ENCODE peak calls at places on chromosome 7, in five cellular contexts. B is heart right ventricle, Q is esophagus squamous epithelium, H is body of pancreas, T is GM23338. S is an unnamed sample.

GRCh38 chr7:20260219-20260618 is 43.0 kb upstream of the MACC1 start:
- DNase-seq in B (no peak), Q (no peak), H (no peak), T (no peak), S (no peak)

GRCh38 chr7:70870349-70870748 is 261.6 kb upstream of the GALNT17 start:
- DNase-seq in B (no peak), Q (no peak), H (no peak), T (no peak), S (no peak)

GRCh38 chr7:75842836-75843446 is 29.3 kb upstream of the CCL24 start:
- DNase-seq in B (no peak), Q (no peak), H (no peak), T (no peak), S (peak; percentile 44)

GRCh38 chr7:38303866-38304265 is 30.4 kb upstream of the TARP start:
- DNase-seq in B (no peak), Q (no peak), H (no peak), T (no peak), S (no peak)

GRCh38 chr7:103009466-103010219 is 65.0 kb downstream of the FBXL13 start:
- DNase-seq in B (no peak), Q (no peak), H (peak; percentile 19), T (no peak), S (no peak)

GRCh38 chr7:2106920-2107319 is 125.8 kb downstream of the MAD1L1 start:
- DNase-seq in B (peak; percentile 43), Q (no peak), H (no peak), T (no peak), S (no peak)

GRCh38 chr7:6271694-6272371 is 591 bp downstream of the CYTH3 start:
- DNase-seq in B (peak; percentile 43), Q (no peak), H (peak; percentile 31), T (no peak), S (peak; percentile 69)

GRCh38 chr7:51289608-51290370 is 26.8 kb downstream of the COBL start:
- DNase-seq in B (no peak), Q (no peak), H (no peak), T (no peak), S (no peak)

GRCh38 chr7:75850222-75850621 is 28.6 kb upstream of the RHBDD2 start:
- DNase-seq in B (no peak), Q (no peak), H (no peak), T (no peak), S (no peak)

GRCh38 chr7:149495785-149496641 is 1.6 kb downstream of the ZNF746 start:
- DNase-seq in B (peak; percentile 60), Q (no peak), H (peak; percentile 58), T (no peak), S (peak; percentile 80)

GRCh38 chr7:24555184-24555583 is 18.1 kb upstream of the PALS2 start:
- DNase-seq in B (no peak), Q (no peak), H (no peak), T (no peak), S (no peak)

GRCh38 chr7:119270045-119270464 is 1002.9 kb upstream of the KCND2 start:
- DNase-seq in B (no peak), Q (no peak), H (peak; percentile 64), T (peak; percentile 89), S (peak; percentile 33)

GRCh38 chr7:41887446-41887845 is 184.6 kb upstream of the INHBA start:
- DNase-seq in B (no peak), Q (no peak), H (no peak), T (no peak), S (no peak)

GRCh38 chr7:129947701-129948100 is 5.1 kb downstream of the UBE2H start:
- DNase-seq in B (no peak), Q (no peak), H (no peak), T (no peak), S (no peak)

GRCh38 chr7:64307254-64308018 is 6.3 kb upstream of the ZNF736 start:
- DNase-seq in B (peak; percentile 91), Q (peak; percentile 73), H (peak; percentile 92), T (peak; percentile 90), S (peak; percentile 98)

GRCh38 chr7:151380199-151381082 is 29.4 kb downstream of the WDR86 start:
- DNase-seq in B (no peak), Q (no peak), H (no peak), T (no peak), S (no peak)

GRCh38 chr7:151381333-151382078 is 28.3 kb downstream of the WDR86 start:
- DNase-seq in B (no peak), Q (no peak), H (no peak), T (peak; percentile 85), S (no peak)

GRCh38 chr7:151382079-151382885 is 27.6 kb downstream of the WDR86 start:
- DNase-seq in B (no peak), Q (no peak), H (no peak), T (peak; percentile 56), S (no peak)

GRCh38 chr7:151379534-151380198 is 30.2 kb downstream of the WDR86 start:
- DNase-seq in B (no peak), Q (no peak), H (no peak), T (peak; percentile 74), S (no peak)

DNA sequence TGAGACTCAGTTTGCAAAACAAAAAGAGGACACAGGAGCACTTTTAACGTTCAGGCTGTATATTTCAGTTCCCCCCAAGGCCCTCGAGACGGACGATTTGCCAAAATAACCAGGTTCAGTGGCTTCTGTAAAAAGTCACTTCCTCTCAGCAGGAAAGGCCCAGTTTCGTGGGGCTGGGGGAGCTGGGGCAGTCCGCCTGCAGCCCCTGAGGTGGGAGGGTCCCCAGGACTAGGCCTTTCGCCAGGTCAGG is 28.8 kb downstream of the WDR86 start:
- DNase-seq in B (no peak), Q (no peak), H (no peak), T (no peak), S (no peak)
- H3K4me3 ChIP-seq in B (no peak overlapping the region), Q (no peak overlapping the region), H (no peak overlapping the region), T (peak overlapping the region; percentile 66), S (no peak overlapping the region)

DNA sequence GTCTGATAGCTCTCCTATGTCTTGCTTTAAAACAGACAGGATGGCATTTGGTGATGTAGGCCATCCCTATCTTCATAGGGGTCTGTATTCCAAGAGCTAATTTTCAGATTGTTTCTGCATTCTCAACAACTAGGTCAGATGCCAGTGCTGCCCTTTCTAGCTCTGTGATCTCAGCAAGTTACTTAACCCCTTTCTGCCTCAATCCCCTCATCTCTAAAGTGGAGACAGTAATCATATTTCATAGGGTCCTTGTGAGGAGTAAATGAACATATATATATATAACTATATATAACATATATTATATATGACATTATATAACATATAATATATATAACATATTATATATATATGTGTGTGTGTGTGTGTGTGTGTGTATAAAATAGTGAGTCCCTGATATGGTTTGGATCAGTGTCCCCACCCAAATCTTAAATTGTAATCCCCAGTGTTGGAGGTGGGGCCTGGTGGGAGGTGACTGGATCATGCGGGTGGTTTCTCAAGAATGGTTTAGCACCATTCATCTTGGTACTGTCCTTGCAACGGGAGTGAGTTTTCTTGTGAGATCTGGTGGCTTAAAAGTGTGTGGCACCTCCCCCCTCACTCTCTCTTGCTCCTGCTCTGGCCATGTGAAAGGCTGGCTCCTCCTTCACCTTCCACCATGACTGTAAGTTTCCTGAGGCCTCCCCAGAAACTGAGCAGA is 45.2 kb downstream of the HIPK2 start:
- DNase-seq in B (no peak), Q (no peak), H (no peak), T (no peak), S (no peak)
- H3K4me1 ChIP-seq in B (peaks cover 86% of the 10 kb centered on the region), Q (peaks cover 76% of the 10 kb centered on the region), H (peaks cover 53% of the 10 kb centered on the region), T (peaks cover 9% of the 10 kb centered on the region), S (peaks cover 2% of the 10 kb centered on the region)

GRCh38 chr7:15685358-15686181 is 913 bp downstream of the MEOX2 start:
- DNase-seq in B (peak; percentile 73), Q (no peak), H (no peak), T (peak; percentile 74), S (peak; percentile 67)

GRCh38 chr7:15686957-15687644 is 618 bp upstream of the MEOX2 start:
- DNase-seq in B (peak; percentile 12), Q (no peak), H (no peak), T (peak; percentile 38), S (no peak)

GRCh38 chr7:15686209-15686956 is at the start of gene MEOX2:
- DNase-seq in B (peak; percentile 86), Q (no peak), H (no peak), T (peak; percentile 63), S (peak; percentile 85)

GRCh38 chr7:15684834-15685233 is 1.6 kb downstream of the MEOX2 start:
- DNase-seq in B (peak; percentile 24), Q (no peak), H (no peak), T (peak; percentile 39), S (peak; percentile 54)

DNA sequence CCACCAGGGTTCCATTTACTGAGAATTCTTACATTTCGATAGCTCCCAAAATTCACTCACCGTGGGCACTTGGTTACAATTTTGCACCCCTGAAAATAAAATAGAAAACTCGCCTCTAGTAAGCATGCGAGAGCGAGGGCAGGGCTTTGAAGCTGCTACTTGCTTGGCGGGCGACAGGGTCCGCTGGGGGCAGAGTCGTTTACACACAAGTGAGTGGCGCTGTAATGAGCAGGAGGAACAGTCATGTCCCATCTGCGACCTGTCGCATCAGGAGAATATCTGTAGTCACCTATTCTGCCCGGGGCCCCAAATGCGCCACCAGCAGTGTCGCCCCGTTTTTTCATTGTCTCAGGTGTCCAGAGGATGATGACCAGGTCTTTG is 1.2 kb upstream of the MEOX2 start:
- DNase-seq in B (peak; percentile 50), Q (no peak), H (no peak), T (peak; percentile 57), S (peak; percentile 68)
- H3K4me3 ChIP-seq in B (peak overlapping the region; percentile 79), Q (peak overlapping the region; percentile 27), H (no peak overlapping the region), T (peak overlapping the region; percentile 65), S (peak overlapping the region; percentile 72)

DNA sequence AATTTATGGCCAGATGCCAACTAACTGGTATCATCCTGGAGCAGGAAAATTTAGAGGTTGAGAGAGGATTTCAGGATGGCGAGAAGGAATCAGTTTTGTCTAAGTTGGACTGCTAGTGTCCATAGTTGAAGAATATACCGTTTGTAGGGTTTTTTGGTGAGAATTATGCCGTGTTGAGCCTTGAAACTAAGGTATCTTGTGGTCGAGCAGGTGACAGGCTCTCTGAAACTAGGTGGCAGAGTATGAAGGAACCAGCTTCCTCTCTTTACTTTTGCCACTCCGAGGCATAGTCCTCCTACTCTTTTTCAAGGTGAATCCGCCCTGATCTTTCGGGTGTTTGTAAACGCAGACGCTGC is 9.7 kb downstream of the MDFIC start:
- DNase-seq in B (no peak), Q (no peak), H (no peak), T (no peak), S (no peak)
- H3K4me1 ChIP-seq in B (peaks cover 70% of the 10 kb centered on the region), Q (peaks cover 43% of the 10 kb centered on the region), H (no peaks in the 10 kb centered on the region), T (peaks cover 32% of the 10 kb centered on the region), S (peaks cover 5% of the 10 kb centered on the region)

GRCh38 chr7:4144801-4145470 is 537.2 kb upstream of the FOXK1 start:
- DNase-seq in B (peak; percentile 37), Q (no peak), H (no peak), T (peak; percentile 58), S (no peak)
- H3K4me3 ChIP-seq in B (no peak overlapping the region), Q (no peak overlapping the region), H (no peak overlapping the region), T (peak overlapping the region; percentile 28), S (no peak overlapping the region)

GRCh38 chr7:158819571-158820203 is 9.6 kb downstream of the ESYT2 start:
- DNase-seq in B (no peak), Q (no peak), H (no peak), T (no peak), S (no peak)
- H3K4me1 ChIP-seq in B (peaks cover 94% of the 10 kb centered on the region), Q (peaks cover 98% of the 10 kb centered on the region), H (peaks cover 68% of the 10 kb centered on the region), T (peaks cover 38% of the 10 kb centered on the region), S (peaks cover 98% of the 10 kb centered on the region)

S was measured in tibial artery.